ENCODE peak calls at places on chromosomes 2 and 18, in five cellular contexts. Q, V, K, M and B are unnamed samples.

GRCh38 chr2:95312543-95313205 is 15.5 kb downstream of the KCNIP3 start:
- DNase-seq in Q (no peak), V (no peak), K (no peak), M (no peak), B (no peak)

GRCh38 chr18:21831413-21831831 is 90.8 kb downstream of the MIB1 start:
- DNase-seq in Q (no peak), V (peak; percentile 72), K (no peak), M (peak; percentile 74), B (no peak)

GRCh38 chr2:182506606-182507005 is 79.8 kb upstream of the PDE1A start:
- DNase-seq in Q (no peak), V (peak; percentile 76), K (peak; percentile 45), M (peak; percentile 13), B (peak; percentile 58)

GRCh38 chr2:237164474-237165047 is 78.9 kb downstream of the COPS8 start:
- DNase-seq in Q (no peak), V (no peak), K (no peak), M (no peak), B (no peak)

GRCh38 chr2:143575340-143575739 is 446.1 kb downstream of the ARHGAP15 start:
- DNase-seq in Q (no peak), V (peak; percentile 25), K (no peak), M (no peak), B (peak; percentile 15)

GRCh38 chr2:65820454-65820853 is 388.1 kb upstream of the SPRED2 start:
- DNase-seq in Q (no peak), V (no peak), K (no peak), M (no peak), B (no peak)

GRCh38 chr18:47075098-47075883 is 39.9 kb upstream of the ELOA2 start:
- DNase-seq in Q (no peak), V (peak; percentile 36), K (no peak), M (no peak), B (peak; percentile 30)

GRCh38 chr2:177348090-177348489 is 44.5 kb upstream of the AGPS start:
- DNase-seq in Q (no peak), V (no peak), K (no peak), M (no peak), B (no peak)

GRCh38 chr2:205708231-205708631 is 25.9 kb downstream of the NRP2 start:
- DNase-seq in Q (no peak), V (peak; percentile 65), K (no peak), M (peak; percentile 61), B (no peak)

GRCh38 chr2:32008811-32009478 is 1.9 kb downstream of the MEMO1 start:
- DNase-seq in Q (no peak), V (peak; percentile 50), K (no peak), M (no peak), B (peak; percentile 27)

GRCh38 chr18:45526120-45526841 is 89.0 kb upstream of the SLC14A2 start:
- DNase-seq in Q (no peak), V (peak; percentile 57), K (no peak), M (no peak), B (peak; percentile 63)

GRCh38 chr2:112789186-112789585 is 4.9 kb upstream of the IL1A start:
- DNase-seq in Q (no peak), V (no peak), K (no peak), M (no peak), B (no peak)

GRCh38 chr2:25161055-25161781 is 7.2 kb downstream of the POMC start:
- DNase-seq in Q (peak; percentile 52), V (no peak), K (no peak), M (peak; percentile 79), B (peak; percentile 57)

GRCh38 chr2:95121150-95121494 is 486 bp downstream of the MRPS5 start:
- DNase-seq in Q (no peak), V (peak; percentile 39), K (no peak), M (no peak), B (peak; percentile 28)

GRCh38 chr2:19373352-19373751 is 14.9 kb upstream of the OSR1 start:
- DNase-seq in Q (no peak), V (no peak), K (no peak), M (no peak), B (no peak)

GRCh38 chr18:39235118-39235719 is 1669.6 kb upstream of the CELF4 start:
- DNase-seq in Q (no peak), V (no peak), K (no peak), M (no peak), B (no peak)

GRCh38 chr2:60852282-60852860 is 29.0 kb upstream of the REL start:
- DNase-seq in Q (no peak), V (no peak), K (no peak), M (peak; percentile 13), B (no peak)

GRCh38 chr2:24261441-24261840 is 86.6 kb downstream of the FAM228A start:
- DNase-seq in Q (no peak), V (no peak), K (no peak), M (no peak), B (no peak)

GRCh38 chr2:125041846-125042245 is 1016.8 kb downstream of the CNTNAP5 start:
- DNase-seq in Q (no peak), V (no peak), K (no peak), M (no peak), B (no peak)

GRCh38 chr18:58060254-58060653 is 16.2 kb downstream of the NEDD4L start:
- DNase-seq in Q (no peak), V (no peak), K (no peak), M (no peak), B (no peak)

GRCh38 chr2:127149384-127149783 is 42.4 kb upstream of the BIN1 start:
- DNase-seq in Q (no peak), V (peak; percentile 97), K (no peak), M (no peak), B (peak; percentile 96)

GRCh38 chr2:19496646-19497045 is 138.2 kb upstream of the OSR1 start:
- DNase-seq in Q (no peak), V (no peak), K (no peak), M (no peak), B (no peak)

GRCh38 chr18:8450013-8450412 is 159.2 kb upstream of the RAB12 start:
- DNase-seq in Q (no peak), V (peak; percentile 24), K (no peak), M (peak; percentile 35), B (peak; percentile 19)

GRCh38 chr18:53441761-53442414 is 782.6 kb downstream of the MBD2 start:
- DNase-seq in Q (no peak), V (no peak), K (no peak), M (no peak), B (no peak)

GRCh38 chr2:227033471-227034148 is 130.4 kb downstream of the COL4A4 start:
- DNase-seq in Q (no peak), V (peak; percentile 59), K (peak; percentile 60), M (peak; percentile 12), B (peak; percentile 41)

GRCh38 chr2:143684731-143685364 is 555.6 kb downstream of the ARHGAP15 start:
- DNase-seq in Q (no peak), V (no peak), K (no peak), M (no peak), B (no peak)

GRCh38 chr2:190183535-190183934 is 121.0 kb upstream of the MSTN start:
- DNase-seq in Q (no peak), V (no peak), K (no peak), M (no peak), B (no peak)

GRCh38 chr18:8229040-8229439 is 380.2 kb upstream of the RAB12 start:
- DNase-seq in Q (no peak), V (no peak), K (no peak), M (no peak), B (no peak)

GRCh38 chr2:119350311-119350998 is 16.2 kb downstream of the C2orf76 start:
- DNase-seq in Q (no peak), V (no peak), K (no peak), M (no peak), B (no peak)

GRCh38 chr18:13611058-13611615 is 115.2 kb downstream of the FAM210A start:
- DNase-seq in Q (no peak), V (peak; percentile 9), K (no peak), M (peak; percentile 80), B (peak; percentile 39)

GRCh38 chr2:98839292-98839691 is 96.7 kb downstream of the CRACDL start:
- DNase-seq in Q (no peak), V (peak; percentile 61), K (no peak), M (no peak), B (peak; percentile 55)

GRCh38 chr2:134501476-134502089 is 217.2 kb downstream of the TMEM163 start:
- DNase-seq in Q (no peak), V (no peak), K (no peak), M (no peak), B (no peak)